ENCODE peak calls at places on chromosome X, in ten cellular contexts. Z is bronchial epithelial cell; K is WERI-Rb-1; C is AG10803; S is AG09309; W is GM10248; Y is natural killer cell; L is lower leg skin; E is CD4-positive, alpha-beta T cell; B is heart right ventricle. D is an unnamed sample.

GRCh38 chrX:37815366-37815765 is 32.0 kb downstream of the DYNLT3 start:
- DNase-seq in K (no peak), C (no peak), S (no peak), E (no peak), Z (no peak), Y (no peak), B (no peak), L (no peak), W (no peak), D (no peak)

GRCh38 chrX:124346064-124346876 is at the start of gene SH2D1A:
- DNase-seq in B (no peak), S (no peak), Y (peak), L (no peak), W (no peak), C (no peak), E (no peak), K (no peak), Z (no peak), D (no peak)

GRCh38 chrX:20315140-20315539 is 48.4 kb upstream of the RPS6KA3 start:
- DNase-seq in W (peak), Z (peak), C (no peak), Y (no peak), K (no peak), B (no peak), S (no peak), L (no peak), E (no peak), D (peak)

GRCh38 chrX:2261838-2262678 is 238.7 kb downstream of the DHRSX start:
- DNase-seq in W (no peak), B (no peak), Z (peak), C (no peak), E (no peak), Y (no peak), S (no peak), L (no peak), K (no peak), D (no peak)

GRCh38 chrX:113274345-113274744 is 433.7 kb upstream of the AMOT start:
- DNase-seq in L (no peak), K (no peak), B (no peak), S (no peak), C (no peak), E (no peak), W (no peak), Y (no peak), Z (no peak), D (no peak)

GRCh38 chrX:17719651-17720050 is 17.6 kb upstream of the SCML1 start:
- DNase-seq in Y (no peak), W (no peak), K (no peak), S (no peak), L (no peak), E (no peak), B (no peak), Z (no peak), C (no peak), D (no peak)

GRCh38 chrX:153638436-153639176 is 8.4 kb upstream of the DUSP9 start:
- DNase-seq in K (peak), C (no peak), E (no peak), Z (peak), B (no peak), W (peak), S (no peak), Y (no peak), L (no peak), D (no peak)

GRCh38 chrX:135396566-135396965 is 25.2 kb upstream of the SMIM10L2A start:
- DNase-seq in B (no peak), L (no peak), E (no peak), S (no peak), C (no peak), K (no peak), Y (no peak), W (no peak), Z (no peak), D (no peak)

GRCh38 chrX:12245650-12246645 is 107.7 kb downstream of the FRMPD4 start:
- DNase-seq in K (no peak), Z (no peak), Y (no peak), W (no peak), S (peak), C (peak), B (no peak), E (no peak), L (no peak), D (no peak)

GRCh38 chrX:30577362-30577961 is at the start of gene TASL:
- DNase-seq in S (no peak), Z (no peak), L (no peak), C (no peak), Y (peak), K (no peak), E (peak), B (no peak), W (peak), D (peak)

GRCh38 chrX:150688911-150689451 is 4.2 kb upstream of the MTMR1 start:
- DNase-seq in Z (peak), W (no peak), L (no peak), K (no peak), S (peak), E (no peak), B (no peak), Y (no peak), C (peak), D (no peak)

GRCh38 chrX:47148946-47149345 is 3.9 kb downstream of the RBM10 start:
- DNase-seq in L (no peak), Z (peak), S (no peak), E (no peak), B (no peak), W (no peak), C (no peak), K (no peak), Y (no peak), D (no peak)

GRCh38 chrX:54357414-54358377 is at the start of gene WNK3:
- DNase-seq in K (peak), C (peak), Z (peak), L (peak), Y (peak), B (peak), S (no peak), W (peak), E (peak), D (peak)

GRCh38 chrX:19354625-19355024 is 10.9 kb downstream of the PDHA1 start:
- DNase-seq in Y (no peak), W (no peak), Z (no peak), S (no peak), L (no peak), K (no peak), B (no peak), E (no peak), C (no peak), D (no peak)

GRCh38 chrX:114959729-114960128 is 57.7 kb downstream of the IL13RA2 start:
- DNase-seq in Y (no peak), L (no peak), E (no peak), S (no peak), K (no peak), Z (peak), B (no peak), C (peak), W (no peak), D (no peak)

GRCh38 chrX:7108995-7109634 is 38.4 kb upstream of the STS start:
- DNase-seq in L (no peak), K (no peak), E (no peak), B (no peak), S (no peak), Z (no peak), Y (no peak), C (no peak), W (no peak), D (no peak)

GRCh38 chrX:116318672-116319071 is 117.7 kb upstream of the SLC6A14 start:
- DNase-seq in K (no peak), B (no peak), W (no peak), E (no peak), L (no peak), Z (peak), Y (no peak), C (no peak), S (no peak), D (no peak)

GRCh38 chrX:145821898-145822567 is 4.4 kb downstream of the SLITRK2 start:
- DNase-seq in C (no peak), Y (no peak), K (no peak), S (no peak), Z (no peak), W (no peak), E (no peak), B (no peak), L (no peak), D (no peak)

GRCh38 chrX:10447577-10448214 is 172.7 kb downstream of the MID1 start:
- DNase-seq in B (no peak), C (peak), E (no peak), S (peak), Y (no peak), L (no peak), K (no peak), W (no peak), Z (peak), D (no peak)

GRCh38 chrX:10441464-10441863 is 178.9 kb downstream of the MID1 start:
- DNase-seq in L (no peak), B (no peak), Y (no peak), W (no peak), E (no peak), Z (no peak), C (no peak), K (no peak), S (no peak), D (no peak)

GRCh38 chrX:10444204-10444603 is 176.2 kb downstream of the MID1 start:
- DNase-seq in Z (no peak), Y (no peak), W (no peak), C (no peak), E (no peak), K (no peak), B (no peak), L (no peak), S (no peak), D (no peak)
- TF ChIP-seq CTCF in Z (no peak), Y (no peak), W (no peak), C (no peak), E (no peak), K (peak), B (no peak), L (no peak), S (peak), D (no peak)

DNA sequence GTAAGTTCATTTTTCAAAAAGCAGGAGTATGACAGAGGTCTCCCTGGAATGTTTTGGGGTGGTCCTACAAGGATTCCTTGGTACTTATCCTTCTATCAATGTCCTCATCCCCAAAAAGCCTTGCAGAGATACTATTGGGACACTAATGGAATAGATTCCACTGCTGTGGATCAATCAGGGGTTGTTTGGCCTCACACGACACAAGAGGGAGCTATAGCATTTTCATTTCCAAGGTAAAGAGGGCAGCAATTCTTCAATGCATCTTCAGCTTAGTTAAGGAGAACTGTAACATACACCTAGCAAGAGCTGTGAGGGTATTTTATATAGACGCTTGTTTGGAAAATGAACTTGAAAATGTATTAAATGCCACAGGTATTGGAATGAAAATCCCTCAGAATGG is 50.9 kb downstream of the USP26 start:
- DNase-seq in C (peak), W (no peak), K (no peak), E (no peak), S (no peak), Y (no peak), L (no peak), Z (peak), B (no peak), D (no peak)
- TF ChIP-seq CTCF in C (peak), W (no peak), K (no peak), E (no peak), S (peak), Y (no peak), L (no peak), Z (peak), B (no peak), D (no peak)

DNA sequence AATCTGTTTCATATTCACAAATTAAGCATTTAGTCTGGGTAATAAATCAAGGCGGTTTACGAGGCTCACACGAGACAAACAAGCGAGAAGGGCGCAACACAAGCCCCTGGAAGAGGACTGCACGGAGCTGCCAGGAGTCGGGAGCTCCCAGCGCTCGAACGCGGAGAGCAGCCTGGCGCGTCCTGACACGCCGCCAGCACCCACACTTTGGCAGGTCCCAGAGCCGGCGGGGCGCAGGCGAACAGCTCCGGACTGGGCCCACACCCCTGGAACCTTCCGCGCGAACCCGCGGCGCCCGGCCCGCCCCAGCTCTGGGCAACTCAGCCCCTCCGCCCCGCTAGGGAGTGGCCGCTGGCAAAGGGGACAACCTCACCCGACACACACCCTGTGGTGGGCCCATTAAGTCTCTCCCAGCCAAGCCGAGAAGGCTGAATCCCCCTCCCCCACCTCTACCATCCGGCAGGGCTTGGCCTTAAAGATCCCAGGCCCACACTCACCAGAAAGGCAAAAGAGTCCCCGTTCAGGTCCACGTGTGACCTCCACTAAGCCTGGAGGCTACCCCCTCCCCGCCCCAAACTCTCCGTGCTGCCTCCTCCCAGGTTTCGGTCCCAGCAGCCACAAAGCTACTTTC is 47.4 kb upstream of the BCOR start:
- DNase-seq in C (peak), E (no peak), Y (no peak), L (no peak), B (no peak), K (peak), Z (no peak), S (no peak), W (no peak), D (peak)
- TF ChIP-seq CTCF in C (no peak), E (no peak), Y (no peak), L (no peak), B (no peak), K (no peak), Z (no peak), S (no peak), W (no peak), D (no peak)

DNA sequence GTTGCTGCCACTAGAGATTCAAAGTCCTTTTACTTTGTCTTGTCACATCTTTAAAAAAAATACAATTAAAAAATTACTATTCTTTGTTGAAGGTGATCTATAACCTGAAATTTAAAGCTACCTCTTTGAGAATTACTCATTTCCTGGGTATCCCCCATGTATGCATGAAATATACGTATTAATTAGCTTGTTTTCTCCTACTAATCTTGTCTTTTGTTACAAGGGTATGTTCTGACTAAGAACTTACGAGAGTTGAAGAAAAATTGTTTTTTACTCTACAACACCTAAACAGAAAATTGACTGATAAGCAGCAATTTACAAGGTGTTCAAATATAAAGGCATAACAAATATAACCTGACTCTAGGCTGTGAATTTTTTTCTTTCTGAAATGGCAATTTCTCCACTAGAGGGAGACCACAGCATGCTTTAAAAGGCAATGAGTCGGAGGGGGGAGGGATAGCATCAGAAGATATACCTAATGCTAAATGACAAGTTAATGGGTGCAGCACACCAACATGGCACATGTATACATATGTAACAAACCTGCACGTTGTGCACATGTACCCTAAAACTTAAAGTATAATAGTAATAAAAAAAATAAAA is 249.6 kb downstream of the OPHN1 start:
- DNase-seq in W (no peak), K (peak), L (no peak), Z (peak), E (no peak), C (peak), Y (no peak), B (no peak), S (no peak), D (no peak)
- TF ChIP-seq CTCF in W (peak), K (peak), L (no peak), Z (peak), E (no peak), C (peak), Y (no peak), B (peak), S (peak), D (no peak)

DNA sequence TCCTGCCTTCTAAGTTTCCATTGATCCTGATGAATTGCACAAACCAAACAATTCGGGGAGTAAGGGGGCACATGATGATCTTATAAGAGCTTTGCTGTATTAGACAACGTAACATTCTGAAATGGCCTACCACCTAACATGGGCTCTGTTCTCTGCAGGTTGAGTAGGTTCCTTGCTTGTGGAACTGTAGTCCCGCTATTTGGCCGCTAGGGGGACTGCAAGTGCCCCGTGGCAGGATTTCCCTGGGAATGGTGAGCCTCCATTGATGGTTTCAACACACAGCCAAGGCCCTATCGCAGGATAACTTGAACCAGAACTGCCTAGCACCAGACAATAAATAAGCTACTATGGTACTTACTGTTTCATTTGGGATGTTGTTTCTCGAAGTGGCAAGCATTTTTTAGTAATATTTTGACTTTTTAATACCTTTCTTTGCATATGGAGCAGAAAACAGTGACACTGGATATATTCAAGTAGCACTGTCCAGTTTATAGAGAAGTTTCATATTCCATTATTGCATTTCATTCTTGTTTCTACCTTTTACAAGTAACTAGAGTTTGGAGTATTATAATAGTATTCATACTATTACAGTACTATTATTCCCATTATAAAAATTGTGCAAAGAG is 11.9 kb downstream of the AR start:
- DNase-seq in S (no peak), C (peak), B (no peak), L (no peak), W (peak), E (no peak), K (peak), Y (no peak), Z (peak), D (no peak)
- TF ChIP-seq CTCF in S (peak), C (peak), B (peak), L (no peak), W (peak), E (no peak), K (peak), Y (peak), Z (peak), D (peak)

DNA sequence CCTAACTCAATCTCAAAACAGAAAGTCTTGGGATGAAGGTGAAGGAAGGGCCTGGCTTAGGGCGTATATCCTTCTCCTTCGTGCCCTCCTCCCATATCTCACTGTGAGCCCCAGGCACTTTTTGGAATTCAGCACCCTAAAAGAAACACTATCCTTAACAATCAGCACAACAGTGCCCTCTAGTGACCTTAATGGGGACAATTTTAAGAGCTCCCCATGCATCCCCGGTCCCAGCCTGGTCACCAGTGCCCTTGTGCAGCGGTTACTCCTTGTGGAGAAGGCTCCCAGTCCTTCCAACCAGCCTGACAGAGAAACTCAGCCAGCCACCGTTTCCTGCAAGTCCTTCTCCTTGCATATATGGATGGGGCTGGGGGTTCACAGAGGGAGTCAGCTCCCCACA is 4.2 kb downstream of the PAK3 start:
- DNase-seq in E (no peak), B (no peak), Z (peak), K (peak), S (no peak), Y (no peak), W (peak), L (no peak), C (peak), D (peak)
- TF ChIP-seq CTCF in E (peak), B (peak), Z (peak), K (peak), S (peak), Y (peak), W (no peak), L (no peak), C (peak), D (no peak)

GRCh38 chrX:152306331-152306730 is 144.8 kb downstream of the GABRA3 start:
- DNase-seq in B (no peak), W (no peak), E (no peak), K (no peak), Z (no peak), Y (no peak), L (no peak), S (no peak), C (no peak), D (no peak)
- TF ChIP-seq CTCF in B (no peak), W (no peak), E (no peak), K (no peak), Z (no peak), Y (no peak), L (no peak), S (no peak), C (no peak), D (no peak)

GRCh38 chrX:118603981-118604380 is 108.4 kb downstream of the DOCK11 start:
- DNase-seq in S (peak), W (peak), Z (peak), K (peak), Y (peak), C (peak), B (no peak), L (peak), E (peak), D (peak)
- TF ChIP-seq CTCF in S (peak), W (peak), Z (peak), K (peak), Y (peak), C (peak), B (peak), L (no peak), E (peak), D (peak)

GRCh38 chrX:138026211-138026610 is 460.3 kb downstream of the ZIC3 start:
- DNase-seq in Z (no peak), K (no peak), S (no peak), E (no peak), B (no peak), Y (no peak), C (no peak), L (no peak), W (peak), D (peak)
- TF ChIP-seq CTCF in Z (peak), K (peak), S (peak), E (no peak), B (peak), Y (no peak), C (peak), L (no peak), W (peak), D (no peak)

D was measured in GM20000.